ENCODE peak calls at places on chromosomes 5 and 9, in nine cellular contexts. C is tibial nerve, V is ovary, D is SK-N-SH, E is A549, Y is suprapubic skin, J is stomach, O is K562, L is esophagus muscularis mucosa. N is an unnamed sample.

GRCh38 chr9:77876091-77876490 is 155.5 kb downstream of the GNAQ start:
- DNase-seq in C (no peak), V (peak; percentile 60), D (peak; percentile 43), E (no peak), Y (no peak), J (no peak), O (no peak), L (no peak), N (no peak)

GRCh38 chr9:71767421-71768321 is 642 bp downstream of the CEMIP2 start:
- DNase-seq in C (no peak), V (peak; percentile 44), D (no peak), E (no peak), Y (peak; percentile 82), J (peak; percentile 34), O (peak; percentile 16), L (peak; percentile 92), N (peak; percentile 69)

GRCh38 chr5:134526483-134527155 is 1.1 kb downstream of the JADE2 start:
- DNase-seq in C (peak; percentile 69), V (peak; percentile 86), D (peak; percentile 86), E (no peak), Y (peak; percentile 90), J (peak; percentile 82), O (peak; percentile 84), L (peak; percentile 95), N (peak; percentile 91)

GRCh38 chr5:36944607-36945225 is 68.1 kb downstream of the NIPBL start:
- DNase-seq in C (no peak), V (no peak), D (peak; percentile 12), E (peak; percentile 74), Y (no peak), J (no peak), O (peak; percentile 22), L (no peak), N (no peak)

GRCh38 chr9:98215821-98216220 is 23.4 kb upstream of the CORO2A start:
- DNase-seq in C (no peak), V (no peak), D (peak; percentile 82), E (peak; percentile 47), Y (no peak), J (no peak), O (no peak), L (no peak), N (no peak)

GRCh38 chr9:20117985-20118384 is 329.1 kb upstream of the SLC24A2 start:
- DNase-seq in C (no peak), V (no peak), D (no peak), E (no peak), Y (no peak), J (no peak), O (no peak), L (no peak), N (no peak)

GRCh38 chr9:124293712-124294504 is 36.2 kb downstream of the NEK6 start:
- DNase-seq in C (no peak), V (no peak), D (no peak), E (no peak), Y (no peak), J (no peak), O (no peak), L (no peak), N (no peak)

GRCh38 chr5:73701566-73701965 is 75.6 kb downstream of the ARHGEF28 start:
- DNase-seq in C (no peak), V (no peak), D (no peak), E (no peak), Y (no peak), J (no peak), O (no peak), L (no peak), N (no peak)

GRCh38 chr5:56664025-56664424 is 151.3 kb upstream of the MAP3K1 start:
- DNase-seq in C (no peak), V (no peak), D (no peak), E (no peak), Y (no peak), J (no peak), O (no peak), L (no peak), N (no peak)

GRCh38 chr9:124652203-124652992 is 118.7 kb downstream of the NR6A1 start:
- DNase-seq in C (no peak), V (no peak), D (peak; percentile 23), E (peak; percentile 75), Y (no peak), J (no peak), O (no peak), L (no peak), N (no peak)

GRCh38 chr9:112761912-112762651 is 11.5 kb downstream of the SNX30 start:
- DNase-seq in C (no peak), V (no peak), D (no peak), E (no peak), Y (no peak), J (no peak), O (no peak), L (no peak), N (no peak)

GRCh38 chr9:129549684-129550083 is 71.2 kb downstream of the C9orf50 start:
- DNase-seq in C (no peak), V (peak; percentile 78), D (peak; percentile 87), E (peak; percentile 67), Y (no peak), J (no peak), O (no peak), L (no peak), N (peak; percentile 81)

GRCh38 chr5:55407059-55407684 is 99.4 kb downstream of the MTREX start:
- DNase-seq in C (no peak), V (no peak), D (peak; percentile 47), E (peak; percentile 59), Y (no peak), J (no peak), O (no peak), L (no peak), N (no peak)

GRCh38 chr5:60415443-60415842 is 284.5 kb downstream of the DEPDC1B start:
- DNase-seq in C (no peak), V (no peak), D (no peak), E (no peak), Y (no peak), J (no peak), O (no peak), L (no peak), N (no peak)

GRCh38 chr5:138712324-138712723 is 40.9 kb upstream of the CTNNA1 start:
- DNase-seq in C (no peak), V (no peak), D (no peak), E (no peak), Y (no peak), J (no peak), O (no peak), L (no peak), N (no peak)

GRCh38 chr5:138706655-138707480 is 46.4 kb upstream of the CTNNA1 start:
- DNase-seq in C (no peak), V (no peak), D (no peak), E (peak; percentile 35), Y (no peak), J (no peak), O (no peak), L (no peak), N (no peak)

GRCh38 chr5:138708761-138709160 is 44.5 kb upstream of the CTNNA1 start:
- DNase-seq in C (no peak), V (no peak), D (no peak), E (no peak), Y (no peak), J (no peak), O (no peak), L (no peak), N (no peak)

GRCh38 chr5:138711816-138712215 is 41.4 kb upstream of the CTNNA1 start:
- DNase-seq in C (no peak), V (no peak), D (no peak), E (no peak), Y (no peak), J (no peak), O (no peak), L (no peak), N (no peak)

DNA sequence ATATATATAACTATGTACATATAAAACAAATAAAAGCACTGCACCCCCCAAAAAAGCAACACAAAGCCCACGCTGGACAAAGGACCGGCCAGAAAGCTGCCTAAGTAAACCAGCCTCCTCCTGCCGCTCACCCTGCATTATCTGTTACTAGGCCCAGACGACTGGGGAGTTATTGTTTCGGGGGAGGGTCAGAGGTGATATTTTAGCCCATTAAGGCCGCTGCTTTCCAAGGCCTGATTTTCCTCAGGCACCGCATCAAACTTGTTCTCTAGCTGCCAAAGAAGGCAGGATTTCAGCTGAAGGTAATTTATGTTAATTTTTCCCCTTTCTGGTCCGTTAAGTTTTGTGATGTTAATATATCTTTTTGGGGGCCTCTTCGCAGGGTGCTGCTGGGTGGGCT is 44.0 kb upstream of the CTNNA1 start:
- DNase-seq in C (no peak), V (no peak), D (no peak), E (no peak), Y (no peak), J (no peak), O (no peak), L (no peak), N (no peak)
- TF ChIP-seq EP300 in C (no peak), V (no peak), D (no peak), E (no peak), Y (no peak), J (no peak), O (no peak), L (no peak), N (no peak)

GRCh38 chr9:106697390-106697789 is 165.6 kb upstream of the ZNF462 start:
- DNase-seq in C (no peak), V (no peak), D (peak; percentile 28), E (no peak), Y (no peak), J (no peak), O (no peak), L (no peak), N (no peak)
- TF ChIP-seq EP300 in C (no peak), V (no peak), D (no peak), E (no peak), Y (no peak), J (no peak), O (no peak), L (no peak), N (no peak)

GRCh38 chr5:162372265-162372664 is 304.7 kb downstream of the GABRG2 start:
- DNase-seq in C (no peak), V (no peak), D (no peak), E (no peak), Y (no peak), J (no peak), O (no peak), L (no peak), N (no peak)
- TF ChIP-seq EP300 in C (no peak), V (no peak), D (no peak), E (no peak), Y (no peak), J (no peak), O (no peak), L (no peak), N (no peak)

GRCh38 chr5:131206772-131207171 is 36.0 kb downstream of the LYRM7 start:
- DNase-seq in C (no peak), V (no peak), D (no peak), E (no peak), Y (no peak), J (no peak), O (no peak), L (no peak), N (no peak)

GRCh38 chr5:131212471-131213021 is 41.8 kb downstream of the LYRM7 start:
- DNase-seq in C (no peak), V (no peak), D (no peak), E (no peak), Y (no peak), J (no peak), O (no peak), L (no peak), N (no peak)

GRCh38 chr5:131209175-131209505 is 38.4 kb downstream of the LYRM7 start:
- DNase-seq in C (no peak), V (no peak), D (no peak), E (no peak), Y (no peak), J (no peak), O (no peak), L (no peak), N (no peak)

GRCh38 chr5:131211669-131212068 is 40.9 kb downstream of the LYRM7 start:
- DNase-seq in C (no peak), V (no peak), D (no peak), E (no peak), Y (no peak), J (no peak), O (no peak), L (no peak), N (no peak)

GRCh38 chr5:131209506-131210191 is 38.9 kb downstream of the LYRM7 start:
- DNase-seq in C (no peak), V (no peak), D (no peak), E (no peak), Y (no peak), J (no peak), O (no peak), L (no peak), N (no peak)
- TF ChIP-seq EP300 in C (no peak), V (no peak), D (no peak), E (no peak), Y (no peak), J (no peak), O (no peak), L (no peak), N (no peak)